ENCODE peak calls at places on chromosomes 7 and 10, in nine cellular contexts. S is cardiac muscle cell; F is retinal pigment epithelial cell; Y is psoas muscle; K is A549; Z is heart right ventricle; A is CD8-positive, alpha-beta T cell; Q is Caco-2; B is pancreas. R is an unnamed sample.

GRCh38 chr10:98134117-98134430 is 383 bp upstream of the R3HCC1L start:
- DNase-seq in S (no peak), F (no peak), Y (no peak), K (peak; percentile 25), Z (no peak), A (no peak), Q (no peak), B (no peak), R (no peak)

GRCh38 chr7:53119514-53119933 is 84.1 kb downstream of the POM121L12 start:
- DNase-seq in S (no peak), F (no peak), Y (no peak), K (no peak), Z (no peak), A (no peak), Q (no peak), B (no peak), R (peak; percentile 56)

GRCh38 chr7:150855046-150855445 is 2.7 kb downstream of the AOC1 start:
- DNase-seq in S (no peak), F (no peak), Y (no peak), K (no peak), Z (no peak), A (peak; percentile 23), Q (no peak), B (no peak), R (no peak)

GRCh38 chr7:40826419-40827216 is 691.8 kb downstream of the SUGCT start:
- DNase-seq in S (no peak), F (no peak), Y (no peak), K (no peak), Z (no peak), A (no peak), Q (no peak), B (no peak), R (peak; percentile 58)

GRCh38 chr10:125448596-125448995 is 234.4 kb downstream of the TEX36 start:
- DNase-seq in S (no peak), F (no peak), Y (no peak), K (peak; percentile 28), Z (no peak), A (no peak), Q (peak; percentile 57), B (peak; percentile 45), R (no peak)

GRCh38 chr7:24227603-24228359 is 56.2 kb upstream of the NPY start:
- DNase-seq in S (no peak), F (no peak), Y (no peak), K (no peak), Z (no peak), A (no peak), Q (no peak), B (no peak), R (no peak)

GRCh38 chr7:1056006-1056784 is 11.8 kb downstream of the GPR146 start:
- DNase-seq in S (no peak), F (no peak), Y (no peak), K (no peak), Z (peak; percentile 57), A (no peak), Q (no peak), B (peak; percentile 41), R (no peak)

GRCh38 chr10:73899401-73899780 is 11.5 kb upstream of the PLAU start:
- DNase-seq in S (peak; percentile 75), F (no peak), Y (no peak), K (no peak), Z (no peak), A (no peak), Q (peak; percentile 30), B (peak; percentile 30), R (peak; percentile 94)

GRCh38 chr7:125445901-125446300 is 516.3 kb upstream of the POT1 start:
- DNase-seq in S (no peak), F (no peak), Y (no peak), K (no peak), Z (no peak), A (no peak), Q (no peak), B (no peak), R (no peak)

GRCh38 chr10:74674892-74675291 is 151.5 kb upstream of the KAT6B start:
- DNase-seq in S (no peak), F (no peak), Y (no peak), K (no peak), Z (no peak), A (no peak), Q (no peak), B (no peak), R (no peak)

GRCh38 chr10:70048309-70048708 is 4.3 kb upstream of the MACROH2A2 start:
- DNase-seq in S (no peak), F (no peak), Y (no peak), K (no peak), Z (no peak), A (no peak), Q (no peak), B (no peak), R (no peak)

GRCh38 chr10:100291356-100291755 is 4.9 kb upstream of the BLOC1S2 start:
- DNase-seq in S (no peak), F (no peak), Y (no peak), K (no peak), Z (no peak), A (no peak), Q (no peak), B (no peak), R (no peak)

GRCh38 chr10:97399843-97400545 is 1.1 kb downstream of the RRP12 start:
- DNase-seq in S (peak; percentile 61), F (no peak), Y (peak; percentile 51), K (peak; percentile 77), Z (peak; percentile 39), A (no peak), Q (peak; percentile 74), B (peak; percentile 74), R (peak; percentile 67)

GRCh38 chr10:112236486-112236885 is 46.7 kb upstream of the TECTB start:
- DNase-seq in S (no peak), F (no peak), Y (no peak), K (no peak), Z (no peak), A (no peak), Q (no peak), B (no peak), R (no peak)

GRCh38 chr10:48763403-48763802 is 78.7 kb downstream of the WDFY4 start:
- DNase-seq in S (no peak), F (no peak), Y (no peak), K (no peak), Z (no peak), A (no peak), Q (no peak), B (no peak), R (no peak)

DNA sequence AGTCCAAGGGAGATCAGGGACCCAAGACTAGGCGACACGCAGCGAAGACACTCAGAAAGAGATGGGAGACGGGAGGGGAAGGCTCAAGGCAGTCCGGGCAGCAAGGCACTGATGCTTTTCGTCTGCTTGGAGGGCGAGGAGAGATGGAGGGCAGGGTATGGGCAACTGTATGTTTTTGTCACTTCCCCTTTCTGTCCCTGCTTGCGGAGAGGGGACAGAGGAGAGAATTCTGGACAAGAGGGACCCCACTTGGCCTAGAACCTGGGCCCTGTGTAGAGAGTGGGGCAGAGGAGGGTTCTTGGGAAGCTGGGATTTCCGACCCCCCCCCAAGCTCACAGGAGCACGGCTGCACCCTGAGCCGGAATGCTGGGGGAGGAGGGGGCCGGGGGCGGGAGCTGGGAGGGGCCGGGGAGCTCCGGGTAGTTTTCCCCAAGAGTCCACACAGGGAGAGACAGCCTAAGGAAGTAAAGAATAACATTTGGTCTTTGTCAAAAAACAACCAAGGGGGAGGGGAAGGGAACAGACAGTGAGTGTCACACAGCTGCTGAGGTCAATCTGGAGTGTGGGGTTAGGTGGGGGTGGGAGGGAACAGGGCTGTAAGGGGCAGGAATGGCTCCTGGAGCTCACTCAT is 1.8 kb downstream of the LRCH4 start:
- DNase-seq in S (peak; percentile 63), F (no peak), Y (no peak), K (no peak), Z (peak; percentile 39), A (no peak), Q (no peak), B (no peak), R (peak; percentile 13)
- H3K4me3 ChIP-seq in S (peak overlapping the region; percentile 98), F (peak overlapping the region; percentile 91), Y (peak overlapping the region; percentile 100), K (peak overlapping the region; percentile 99), Z (peak overlapping the region; percentile 80), A (peak overlapping the region; percentile 96), Q (peak overlapping the region; percentile 74), B (peak overlapping the region; percentile 85), R (peak overlapping the region; percentile 92)

GRCh38 chr10:11853468-11853867 is 30.3 kb downstream of the PROSER2 start:
- DNase-seq in S (no peak), F (no peak), Y (no peak), K (peak; percentile 42), Z (no peak), A (no peak), Q (no peak), B (no peak), R (no peak)
- TF ChIP-seq CTCF in S (no peak), F (peak; percentile 33), Y (no peak), K (no peak), Z (no peak), A (no peak), Q (peak; percentile 38), B (no peak), R (no peak)

GRCh38 chr10:30056767-30057355 is 2.5 kb downstream of the JCAD start:
- DNase-seq in S (no peak), F (no peak), Y (no peak), K (no peak), Z (no peak), A (no peak), Q (no peak), B (no peak), R (no peak)

GRCh38 chr10:30059209-30060107 is at the start of gene JCAD:
- DNase-seq in S (peak; percentile 57), F (no peak), Y (peak; percentile 83), K (peak; percentile 47), Z (peak; percentile 80), A (peak; percentile 65), Q (peak; percentile 90), B (peak; percentile 84), R (no peak)

GRCh38 chr10:30057421-30057841 is 2.0 kb downstream of the JCAD start:
- DNase-seq in S (no peak), F (no peak), Y (no peak), K (peak; percentile 18), Z (no peak), A (no peak), Q (peak; percentile 83), B (no peak), R (no peak)

GRCh38 chr10:30058111-30058510 is 1.3 kb downstream of the JCAD start:
- DNase-seq in S (no peak), F (no peak), Y (no peak), K (no peak), Z (no peak), A (no peak), Q (no peak), B (no peak), R (no peak)

DNA sequence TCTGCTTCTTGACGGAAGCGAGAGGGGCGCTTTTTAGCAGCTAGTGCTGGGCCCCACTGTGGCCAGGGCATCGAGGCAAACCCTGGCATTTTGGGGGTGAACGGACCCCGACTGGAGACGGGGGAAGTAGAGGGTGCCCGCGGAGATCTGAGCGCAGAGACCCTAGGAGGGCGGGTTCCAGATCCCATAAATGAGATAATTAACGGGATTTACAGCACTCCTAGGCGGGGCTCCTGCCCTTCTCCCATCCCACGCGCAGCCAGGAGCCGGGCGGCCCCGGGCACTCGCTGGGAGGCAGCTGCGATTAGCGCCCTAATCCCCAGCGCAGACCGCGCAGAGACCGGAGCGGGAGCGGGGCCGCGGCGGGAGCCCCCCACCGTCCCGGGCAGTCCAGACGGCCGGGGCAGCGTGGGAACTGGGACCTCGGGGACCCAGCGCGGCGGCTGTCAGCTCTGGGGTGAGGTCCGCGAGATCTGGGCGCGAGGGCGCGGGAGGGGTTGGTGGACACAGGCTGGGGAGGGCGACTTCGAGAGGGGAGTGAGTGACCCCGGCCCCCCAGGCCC is 735 bp downstream of the JCAD start:
- DNase-seq in S (no peak), F (no peak), Y (peak; percentile 21), K (peak; percentile 22), Z (no peak), A (no peak), Q (peak; percentile 41), B (peak; percentile 25), R (no peak)
- H3K4me3 ChIP-seq in S (peak overlapping the region; percentile 91), F (peak overlapping the region; percentile 54), Y (peak overlapping the region; percentile 87), K (peak overlapping the region; percentile 93), Z (peak overlapping the region; percentile 83), A (no peak overlapping the region), Q (peak overlapping the region; percentile 81), B (peak overlapping the region; percentile 71), R (peak overlapping the region; percentile 65)

GRCh38 chr10:2137549-2138174 is 400.3 kb upstream of the ADARB2 start:
- DNase-seq in S (no peak), F (no peak), Y (no peak), K (peak; percentile 8), Z (no peak), A (no peak), Q (peak; percentile 40), B (no peak), R (peak; percentile 4)
- TF ChIP-seq CTCF in S (no peak), F (no peak), Y (no peak), K (no peak), Z (no peak), A (no peak), Q (peak; percentile 68), B (no peak), R (peak; percentile 19)

R was measured in astrocyte of the spinal cord.